ENCODE peak calls at places on chromosome 6, in five cellular contexts. M, R, I, H and W are unnamed samples.

GRCh38 chr6:80382796-80383195 is 276.3 kb downstream of the BCKDHB start:
- DNase-seq in M (no peak), R (no peak), I (no peak), H (no peak), W (no peak)

GRCh38 chr6:39056681-39057080 is 8.1 kb downstream of the GLP1R start:
- DNase-seq in M (no peak), R (no peak), I (no peak), H (no peak), W (no peak)

GRCh38 chr6:13216236-13216933 is 112.0 kb downstream of the TBC1D7 start:
- DNase-seq in M (no peak), R (no peak), I (no peak), H (no peak), W (no peak)

GRCh38 chr6:100099189-100100074 is 105.4 kb upstream of the MCHR2 start:
- DNase-seq in M (no peak), R (no peak), I (no peak), H (peak; percentile 50), W (peak; percentile 21)

GRCh38 chr6:86744048-86744447 is 193.3 kb upstream of the HTR1E start:
- DNase-seq in M (no peak), R (no peak), I (no peak), H (no peak), W (no peak)

GRCh38 chr6:37585937-37586336 is 86.2 kb upstream of the CCDC167 start:
- DNase-seq in M (no peak), R (no peak), I (no peak), H (no peak), W (no peak)

GRCh38 chr6:165091121-165091785 is 218.2 kb downstream of the C6orf118 start:
- DNase-seq in M (no peak), R (no peak), I (no peak), H (no peak), W (no peak)

GRCh38 chr6:143157146-143157545 is 96.5 kb downstream of the AIG1 start:
- DNase-seq in M (no peak), R (no peak), I (no peak), H (no peak), W (no peak)

GRCh38 chr6:127092486-127092885 is 26.0 kb upstream of the RSPO3 start:
- DNase-seq in M (no peak), R (no peak), I (no peak), H (no peak), W (no peak)